ENCODE peak calls at places on chromosomes 6 and 20, in four cellular contexts. H is myocyte, S is foreskin fibroblast, W is NCI-H2081. F is an unnamed sample.

GRCh38 chr6:160756021-160756420 is 54.0 kb downstream of the PLG start:
- DNase-seq in S (no peak), H (no peak), W (no peak), F (no peak)

GRCh38 chr6:113381957-113382356 is 475.2 kb upstream of the MARCKS start:
- DNase-seq in W (peak), H (no peak), S (peak), F (peak)

GRCh38 chr6:170125447-170126300 is 165.2 kb downstream of the DLL1 start:
- DNase-seq in S (no peak), H (no peak), W (no peak), F (no peak)

GRCh38 chr6:110389689-110390382 is 25.5 kb downstream of the DDO start:
- DNase-seq in S (no peak), W (no peak), H (peak), F (no peak)

GRCh38 chr20:58650181-58650775 is 805 bp upstream of the STX16 start:
- DNase-seq in W (no peak), H (no peak), S (no peak), F (no peak)

GRCh38 chr6:2714359-2714895 is 36.3 kb downstream of the MYLK4 start:
- DNase-seq in W (no peak), H (peak), S (peak), F (peak)

GRCh38 chr6:145904391-145904790 is 59.8 kb downstream of the SHPRH start:
- DNase-seq in H (no peak), S (no peak), W (no peak), F (no peak)

GRCh38 chr6:166056637-166057036 is 111.0 kb downstream of the TBXT start:
- DNase-seq in S (no peak), W (no peak), H (peak), F (no peak)

GRCh38 chr6:119978274-119978889 is 628.8 kb upstream of the MAN1A1 start:
- DNase-seq in H (peak), W (no peak), S (peak), F (peak)

GRCh38 chr6:35810831-35811698 is 5.9 kb downstream of the LHFPL5 start:
- DNase-seq in S (peak), H (peak), W (no peak), F (no peak)

GRCh38 chr6:30727920-30728605 is 7.9 kb downstream of the TUBB start:
- DNase-seq in S (no peak), H (no peak), W (no peak), F (no peak)

GRCh38 chr6:162719528-162719927 is 8.0 kb downstream of the PRKN start:
- DNase-seq in W (no peak), H (peak), S (no peak), F (no peak)

F was measured in NCI-H446 treated with DMSO at 0.1 percent for 48 hours.